ENCODE peak calls at places on chromosome 19, in nine cellular contexts. V is epithelial cell of prostate; R is fibroblast of gingiva; B is T-cell; L is ascending aorta; G is iris pigment epithelial cell; N is stimulated activated CD8-positive, alpha-beta memory T cell treated with anti-CD3 and anti-CD28 coated beads, Interleukin-4, amount 100 ng/mL, for 1 hour; H is stimulated activated CD4-positive, alpha-beta T cell treated with anti-CD3 and anti-CD28 coated beads, Interleukin-2, amount 100 ng/mL, for 48 hours; F is C1 segment of cervical spinal cord. M is an unnamed sample.

GRCh38 chr19:2848625-2849024 is 7.3 kb downstream of the ZNF555 start:
- DNase-seq in V (no peak), R (no peak), B (no peak), L (no peak), G (peak; percentile 16), N (no peak), H (no peak), F (no peak), M (no peak)

GRCh38 chr19:57465680-57466381 is 8.9 kb upstream of the VN1R1 start:
- DNase-seq in V (no peak), R (no peak), B (no peak), L (no peak), G (peak; percentile 3), N (no peak), H (no peak), F (no peak), M (no peak)

GRCh38 chr19:660793-661426 is 2.1 kb downstream of the RNF126 start:
- DNase-seq in V (no peak), R (no peak), B (no peak), L (no peak), G (no peak), N (no peak), H (no peak), F (no peak), M (no peak)

GRCh38 chr19:58385313-58386165 is 1.5 kb upstream of the RPS5 start:
- DNase-seq in V (no peak), R (no peak), B (no peak), L (no peak), G (no peak), N (no peak), H (no peak), F (no peak), M (no peak)

GRCh38 chr19:3365447-3366103 is 808 bp upstream of the NFIC start:
- DNase-seq in V (no peak), R (peak; percentile 72), B (no peak), L (peak; percentile 90), G (peak; percentile 70), N (no peak), H (no peak), F (no peak), M (no peak)

GRCh38 chr19:10270180-10270615 is 722 bp upstream of the ICAM1 start:
- DNase-seq in V (no peak), R (no peak), B (peak; percentile 61), L (peak; percentile 87), G (peak; percentile 54), N (peak; percentile 62), H (peak; percentile 69), F (no peak), M (no peak)

GRCh38 chr19:51821511-51821910 is 26.6 kb downstream of the FPR3 start:
- DNase-seq in V (no peak), R (no peak), B (no peak), L (no peak), G (no peak), N (no peak), H (no peak), F (no peak), M (no peak)

GRCh38 chr19:811007-811434 is 10.7 kb downstream of the PLPPR3 start:
- DNase-seq in V (no peak), R (no peak), B (no peak), L (no peak), G (no peak), N (no peak), H (no peak), F (no peak), M (no peak)

GRCh38 chr19:55304279-55304978 is 20.6 kb downstream of the BRSK1 start:
- DNase-seq in V (no peak), R (no peak), B (no peak), L (no peak), G (peak; percentile 24), N (no peak), H (no peak), F (no peak), M (no peak)

GRCh38 chr19:13843104-13843921 is 33.6 kb upstream of the NANOS3 start:
- DNase-seq in V (no peak), R (peak; percentile 48), B (no peak), L (peak; percentile 89), G (no peak), N (no peak), H (no peak), F (no peak), M (no peak)

GRCh38 chr19:48560095-48560530 is 8.1 kb downstream of the SULT2B1 start:
- DNase-seq in V (no peak), R (no peak), B (no peak), L (no peak), G (no peak), N (no peak), H (no peak), F (no peak), M (no peak)

GRCh38 chr19:42030605-42031004 is 36.6 kb upstream of the ATP1A3 start:
- DNase-seq in V (no peak), R (no peak), B (no peak), L (no peak), G (no peak), N (no peak), H (no peak), F (no peak), M (no peak)

GRCh38 chr19:32458500-32459123 is 53.0 kb downstream of the DPY19L3 start:
- DNase-seq in V (no peak), R (no peak), B (no peak), L (no peak), G (peak; percentile 15), N (no peak), H (no peak), F (no peak), M (no peak)

GRCh38 chr19:16342002-16342715 is 17.5 kb downstream of the KLF2 start:
- DNase-seq in V (no peak), R (peak; percentile 62), B (no peak), L (no peak), G (no peak), N (no peak), H (no peak), F (peak; percentile 54), M (no peak)

GRCh38 chr19:13022859-13023636 is 27.8 kb downstream of the NFIX start:
- DNase-seq in V (peak; percentile 87), R (peak; percentile 99), B (no peak), L (peak; percentile 93), G (peak; percentile 95), N (no peak), H (no peak), F (peak; percentile 81), M (no peak)

GRCh38 chr19:41442473-41443360 is at the start of gene ERICH4:
- DNase-seq in V (no peak), R (no peak), B (no peak), L (no peak), G (no peak), N (no peak), H (no peak), F (no peak), M (no peak)

GRCh38 chr19:2575734-2576481 is 100.0 kb downstream of the GADD45B start:
- DNase-seq in V (no peak), R (peak; percentile 97), B (no peak), L (peak; percentile 94), G (peak; percentile 96), N (no peak), H (no peak), F (no peak), M (no peak)

GRCh38 chr19:19217110-19217509 is 5.4 kb downstream of the NCAN start:
- DNase-seq in V (no peak), R (no peak), B (no peak), L (no peak), G (peak; percentile 46), N (no peak), H (no peak), F (no peak), M (no peak)

GRCh38 chr19:40162104-40162503 is 29.1 kb upstream of the MAP3K10 start:
- DNase-seq in V (no peak), R (no peak), B (no peak), L (no peak), G (no peak), N (no peak), H (no peak), F (no peak), M (no peak)

GRCh38 chr19:10155834-10156233 is 36.1 kb upstream of the EIF3G start:
- DNase-seq in V (no peak), R (no peak), B (no peak), L (no peak), G (peak; percentile 16), N (no peak), H (no peak), F (no peak), M (no peak)

GRCh38 chr19:47363758-47364529 is 14.8 kb downstream of the DHX34 start:
- DNase-seq in V (no peak), R (peak; percentile 67), B (no peak), L (no peak), G (peak; percentile 90), N (no peak), H (no peak), F (no peak), M (no peak)

GRCh38 chr19:3369337-3370213 is 3.2 kb downstream of the NFIC start:
- DNase-seq in V (no peak), R (peak; percentile 53), B (no peak), L (peak; percentile 92), G (peak; percentile 54), N (no peak), H (no peak), F (peak; percentile 55), M (no peak)

GRCh38 chr19:51690359-51691121 is 2.6 kb upstream of the SPACA6 start:
- DNase-seq in V (no peak), R (peak; percentile 61), B (peak; percentile 57), L (peak; percentile 82), G (peak; percentile 81), N (no peak), H (no peak), F (peak; percentile 77), M (no peak)

GRCh38 chr19:10364644-10365043 is 15.7 kb downstream of the TYK2 start:
- DNase-seq in V (no peak), R (no peak), B (no peak), L (no peak), G (no peak), N (no peak), H (no peak), F (peak; percentile 24), M (no peak)

GRCh38 chr19:2179095-2179494 is 15.4 kb downstream of the DOT1L start:
- DNase-seq in V (no peak), R (no peak), B (no peak), L (no peak), G (no peak), N (no peak), H (no peak), F (no peak), M (no peak)

GRCh38 chr19:2081873-2082810 is 14.0 kb downstream of the MOB3A start:
- DNase-seq in V (no peak), R (no peak), B (peak; percentile 54), L (no peak), G (no peak), N (no peak), H (no peak), F (no peak), M (no peak)

GRCh38 chr19:49403404-49404187 is 15.5 kb downstream of the KASH5 start:
- DNase-seq in V (no peak), R (no peak), B (no peak), L (no peak), G (peak; percentile 45), N (no peak), H (no peak), F (no peak), M (no peak)

GRCh38 chr19:51256053-51256682 is 5.3 kb downstream of the SIGLECL1 start:
- DNase-seq in V (no peak), R (no peak), B (no peak), L (no peak), G (no peak), N (no peak), H (no peak), F (no peak), M (no peak)

M was measured in SIG-M5.